ENCODE peak calls at places on chromosomes 16 and 17, in eight cellular contexts. Q, W, P, K, N, E, L and D are unnamed samples.

GRCh38 chr17:43852571-43852970 is 5.6 kb downstream of the CD300LG start:
- DNase-seq in Q (no peak), E (no peak), L (no peak), N (no peak), W (no peak), P (no peak), K (no peak), D (no peak)

GRCh38 chr16:77468831-77469230 is 34.0 kb upstream of the ADAMTS18 start:
- DNase-seq in Q (peak), L (no peak), W (no peak), P (no peak), K (no peak), N (no peak), E (no peak), D (no peak)

GRCh38 chr16:80028581-80029380 is 428.2 kb upstream of the MAF start:
- DNase-seq in K (no peak), E (no peak), W (no peak), Q (peak), L (no peak), P (no peak), N (no peak), D (no peak)

GRCh38 chr16:82055728-82056549 is 20.9 kb downstream of the HSD17B2 start:
- DNase-seq in K (no peak), N (no peak), L (no peak), P (no peak), W (no peak), Q (no peak), E (peak), D (no peak)

GRCh38 chr16:489606-490005 is 37.9 kb upstream of the CAPN15 start:
- DNase-seq in P (no peak), Q (no peak), K (no peak), E (no peak), N (no peak), L (no peak), W (no peak), D (no peak)

GRCh38 chr17:64327201-64327930 is 63.3 kb downstream of the PECAM1 start:
- DNase-seq in K (no peak), E (no peak), L (no peak), W (no peak), P (no peak), N (no peak), Q (no peak), D (peak)

GRCh38 chr16:88939814-88940195 is 37.2 kb downstream of the CBFA2T3 start:
- DNase-seq in N (no peak), Q (no peak), K (no peak), P (no peak), L (no peak), W (no peak), E (no peak), D (no peak)

GRCh38 chr16:46658925-46659324 is 30.1 kb downstream of the VPS35 start:
- DNase-seq in W (peak), L (no peak), N (no peak), Q (no peak), P (no peak), K (no peak), E (no peak), D (no peak)

GRCh38 chr17:6374761-6375312 is 60.1 kb downstream of the AIPL1 start:
- DNase-seq in K (peak), N (peak), L (no peak), P (no peak), W (no peak), Q (peak), E (peak), D (peak)

GRCh38 chr16:85912271-85912974 is 13.5 kb downstream of the IRF8 start:
- DNase-seq in K (no peak), L (no peak), W (peak), N (no peak), Q (peak), P (no peak), E (no peak), D (peak)